ENCODE peak calls at places on chromosomes 7 and 10, in eight cellular contexts. O is SW 1271; P is NCI-H1417; I is activated CD8-positive, alpha-beta memory T cell treated with anti-CD3 and anti-CD28 coated beads for 4 hours; M is retina; B is hippocampal formation; Z is globus pallidus; H is DMS53. V is an unnamed sample.

GRCh38 chr10:14683246-14683645 is 91.5 kb downstream of the FAM107B start:
- DNase-seq in O (no peak), P (no peak), I (no peak), M (no peak), B (no peak), Z (no peak), H (no peak), V (no peak)

GRCh38 chr10:6230335-6230734 is 27.6 kb downstream of the PFKFB3 start:
- DNase-seq in O (no peak), P (no peak), I (no peak), M (no peak), B (no peak), Z (no peak), H (no peak), V (no peak)

GRCh38 chr10:94088926-94089381 is 95.2 kb downstream of the PLCE1 start:
- DNase-seq in O (no peak), P (peak), I (no peak), M (no peak), B (no peak), Z (no peak), H (peak), V (no peak)

GRCh38 chr10:24418532-24418931 is 209.6 kb downstream of the KIAA1217 start:
- DNase-seq in O (peak), P (no peak), I (no peak), M (no peak), B (no peak), Z (no peak), H (peak), V (peak)

GRCh38 chr7:15197359-15197977 is 294.9 kb upstream of the DGKB start:
- DNase-seq in O (no peak), P (no peak), I (no peak), M (no peak), B (no peak), Z (no peak), H (no peak), V (no peak)

GRCh38 chr7:96236198-96237039 is 85.5 kb downstream of the SLC25A13 start:
- DNase-seq in O (no peak), P (peak), I (no peak), M (no peak), B (no peak), Z (no peak), H (no peak), V (no peak)

GRCh38 chr7:73706122-73707044 is 13.1 kb downstream of the STX1A start:
- DNase-seq in O (peak), P (peak), I (no peak), M (peak), B (no peak), Z (no peak), H (peak), V (no peak)

GRCh38 chr7:155800301-155800700 is 12.0 kb downstream of the SHH start:
- DNase-seq in O (no peak), P (no peak), I (no peak), M (no peak), B (no peak), Z (no peak), H (no peak), V (no peak)

GRCh38 chr10:59580257-59580863 is 129.3 kb downstream of the SLC16A9 start:
- DNase-seq in O (peak), P (peak), I (no peak), M (peak), B (peak), Z (peak), H (peak), V (no peak)

GRCh38 chr10:97517778-97518561 is 19.2 kb downstream of the UBTD1 start:
- DNase-seq in O (peak), P (peak), I (no peak), M (no peak), B (no peak), Z (no peak), H (peak), V (peak)

GRCh38 chr7:50315193-50315592 is 10.7 kb downstream of the IKZF1 start:
- DNase-seq in O (no peak), P (no peak), I (no peak), M (no peak), B (no peak), Z (no peak), H (no peak), V (no peak)

GRCh38 chr10:44510716-44511115 is 125.8 kb upstream of the CXCL12 start:
- DNase-seq in O (no peak), P (no peak), I (no peak), M (no peak), B (no peak), Z (no peak), H (no peak), V (no peak)

GRCh38 chr10:48306870-48307531 is 524 bp downstream of the MAPK8 start:
- DNase-seq in O (peak), P (peak), I (peak), M (peak), B (no peak), Z (no peak), H (peak), V (peak)

GRCh38 chr10:6114299-6114698 is 25.5 kb downstream of the RBM17 start:
- DNase-seq in O (no peak), P (no peak), I (no peak), M (no peak), B (no peak), Z (no peak), H (no peak), V (no peak)

GRCh38 chr7:818031-818699 is 14.1 kb upstream of the SUN1 start:
- DNase-seq in O (peak), P (peak), I (no peak), M (no peak), B (no peak), Z (no peak), H (peak), V (peak)

GRCh38 chr7:105673367-105674188 is 92.3 kb upstream of the EFCAB10 start:
- DNase-seq in O (no peak), P (peak), I (no peak), M (no peak), B (no peak), Z (no peak), H (peak), V (no peak)

GRCh38 chr7:4072161-4072925 is 609.8 kb upstream of the FOXK1 start:
- DNase-seq in O (no peak), P (peak), I (no peak), M (no peak), B (no peak), Z (no peak), H (no peak), V (no peak)

GRCh38 chr10:131774618-131775443 is 126.0 kb upstream of the PPP2R2D start:
- DNase-seq in O (no peak), P (no peak), I (no peak), M (peak), B (no peak), Z (no peak), H (no peak), V (no peak)